ENCODE peak calls at places on chromosomes 13 and 19, in five cellular contexts. I is IMR-90, Z is GM12878, T is K562, S is HCT116. D is an unnamed sample.

GRCh38 chr19:36916991-36917390 is 859 bp downstream of the ZNF568 start:
- DNase-seq in I (peak; percentile 33), Z (no peak), T (no peak), S (no peak), D (no peak)

GRCh38 chr13:76600086-76600485 is 286.1 kb downstream of the KCTD12 start:
- DNase-seq in I (no peak), Z (no peak), T (no peak), S (no peak), D (no peak)

GRCh38 chr19:1070576-1070930 is 3.6 kb downstream of the ARHGAP45 start:
- DNase-seq in I (no peak), Z (no peak), T (no peak), S (no peak), D (no peak)

GRCh38 chr13:85266331-85266730 is 532.9 kb downstream of the SLITRK6 start:
- DNase-seq in I (no peak), Z (no peak), T (no peak), S (no peak), D (no peak)

GRCh38 chr13:61030445-61030844 is 385.2 kb downstream of the PCDH20 start:
- DNase-seq in I (no peak), Z (no peak), T (no peak), S (no peak), D (no peak)

GRCh38 chr19:37332839-37333238 is 38.1 kb upstream of the ZNF527 start:
- DNase-seq in I (no peak), Z (no peak), T (no peak), S (no peak), D (no peak)

GRCh38 chr13:33083054-33083453 is 66.8 kb downstream of the KL start:
- DNase-seq in I (no peak), Z (no peak), T (no peak), S (no peak), D (no peak)

GRCh38 chr19:15551183-15552004 is 43.1 kb downstream of the CYP4F22 start:
- DNase-seq in I (no peak), Z (no peak), T (peak; percentile 56), S (no peak), D (no peak)

GRCh38 chr13:106756446-106756845 is 188.5 kb upstream of the ARGLU1 start:
- DNase-seq in I (no peak), Z (no peak), T (no peak), S (no peak), D (no peak)

GRCh38 chr19:18109731-18110671 is 12.4 kb downstream of the MAST3 start:
- DNase-seq in I (no peak), Z (no peak), T (peak; percentile 71), S (no peak), D (peak; percentile 84)

GRCh38 chr13:67258482-67258881 is 28.3 kb upstream of the PCDH9 start:
- DNase-seq in I (no peak), Z (no peak), T (no peak), S (no peak), D (peak; percentile 36)

GRCh38 chr13:51456510-51456909 is 3.7 kb upstream of the INTS6 start:
- DNase-seq in I (no peak), Z (no peak), T (no peak), S (no peak), D (no peak)

GRCh38 chr19:40139533-40140287 is 49.0 kb upstream of the ZNF780A start:
- DNase-seq in I (peak; percentile 63), Z (no peak), T (peak; percentile 56), S (peak; percentile 48), D (no peak)

GRCh38 chr13:44231786-44232516 is 141.7 kb upstream of the SERP2 start:
- DNase-seq in I (peak; percentile 96), Z (no peak), T (no peak), S (peak; percentile 97), D (peak; percentile 80)

GRCh38 chr19:55113570-55114039 is 3.8 kb downstream of the PPP1R12C start:
- DNase-seq in I (peak; percentile 92), Z (no peak), T (peak; percentile 53), S (no peak), D (no peak)

GRCh38 chr19:46731007-46731501 is 14.1 kb upstream of the PRKD2 start:
- DNase-seq in I (peak; percentile 94), Z (no peak), T (peak; percentile 87), S (no peak), D (no peak)

GRCh38 chr19:57947419-57948134 is at the start of gene ZNF256:
- DNase-seq in I (peak; percentile 93), Z (peak; percentile 69), T (peak; percentile 22), S (no peak), D (peak; percentile 91)

GRCh38 chr19:55519461-55520311 is 17.2 kb downstream of the SBK2 start:
- DNase-seq in I (peak; percentile 98), Z (no peak), T (peak; percentile 41), S (no peak), D (no peak)

GRCh38 chr19:4380254-4380727 is 20.1 kb downstream of the SH3GL1 start:
- DNase-seq in I (no peak), Z (no peak), T (no peak), S (no peak), D (no peak)

GRCh38 chr19:4914736-4915501 is 5.6 kb downstream of the UHRF1 start:
- DNase-seq in I (peak; percentile 69), Z (no peak), T (peak; percentile 67), S (peak; percentile 76), D (no peak)

GRCh38 chr13:112819816-112820215 is 130.0 kb downstream of the ATP11A start:
- DNase-seq in I (no peak), Z (no peak), T (no peak), S (no peak), D (no peak)

GRCh38 chr13:91652389-91652788 is 254.0 kb downstream of the GPC5 start:
- DNase-seq in I (peak; percentile 28), Z (no peak), T (no peak), S (no peak), D (no peak)

GRCh38 chr19:16661480-16662034 is 618 bp downstream of the TMEM38A start:
- DNase-seq in I (no peak), Z (no peak), T (peak; percentile 29), S (no peak), D (peak; percentile 60)

GRCh38 chr13:44972956-44973581 is 16.2 kb downstream of the NUFIP1 start:
- DNase-seq in I (peak; percentile 38), Z (no peak), T (peak; percentile 32), S (peak; percentile 18), D (no peak)

DNA sequence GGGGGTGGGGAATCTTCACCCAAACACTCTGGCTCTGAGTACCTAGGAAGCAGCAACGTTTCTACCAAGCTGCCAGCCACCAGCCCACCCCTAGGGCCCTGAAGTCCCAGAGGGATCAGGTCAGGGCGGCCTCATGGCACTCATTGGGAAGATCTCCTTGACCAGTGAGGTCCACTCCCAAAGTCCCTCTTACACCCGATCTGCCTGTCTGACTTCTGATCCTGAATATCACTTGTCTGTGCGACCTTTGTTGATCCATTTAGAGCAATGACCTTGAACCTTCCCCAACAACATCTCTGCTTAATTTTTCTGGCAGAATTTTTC is 2.1 kb upstream of the GNA15 start:
- DNase-seq in I (no peak), Z (no peak), T (no peak), S (no peak), D (no peak)
- H2AFZ ChIP-seq in I (peak overlapping the region; percentile 61), Z (peak overlapping the region; percentile 73), T (peak overlapping the region; percentile 92), S (no peak overlapping the region), D (no peak overlapping the region)

GRCh38 chr19:45584332-45585157 is at the start of gene OPA3:
- DNase-seq in I (peak; percentile 100), Z (peak; percentile 100), T (peak; percentile 100), S (peak; percentile 100), D (peak; percentile 94)

GRCh38 chr19:45578861-45579260 is 5.7 kb downstream of the OPA3 start:
- DNase-seq in I (no peak), Z (no peak), T (no peak), S (no peak), D (no peak)

GRCh38 chr19:45585158-45585577 is 566 bp upstream of the OPA3 start:
- DNase-seq in I (no peak), Z (no peak), T (no peak), S (no peak), D (no peak)

GRCh38 chr19:45577111-45577905 is 7.3 kb downstream of the OPA3 start:
- DNase-seq in I (peak; percentile 95), Z (no peak), T (peak; percentile 43), S (no peak), D (no peak)

GRCh38 chr19:45581576-45581975 is 3.0 kb downstream of the OPA3 start:
- DNase-seq in I (no peak), Z (no peak), T (no peak), S (no peak), D (no peak)
- TF ChIP-seq POLR2A in I (no peak), Z (no peak), T (no peak), S (no peak), D (no peak)

DNA sequence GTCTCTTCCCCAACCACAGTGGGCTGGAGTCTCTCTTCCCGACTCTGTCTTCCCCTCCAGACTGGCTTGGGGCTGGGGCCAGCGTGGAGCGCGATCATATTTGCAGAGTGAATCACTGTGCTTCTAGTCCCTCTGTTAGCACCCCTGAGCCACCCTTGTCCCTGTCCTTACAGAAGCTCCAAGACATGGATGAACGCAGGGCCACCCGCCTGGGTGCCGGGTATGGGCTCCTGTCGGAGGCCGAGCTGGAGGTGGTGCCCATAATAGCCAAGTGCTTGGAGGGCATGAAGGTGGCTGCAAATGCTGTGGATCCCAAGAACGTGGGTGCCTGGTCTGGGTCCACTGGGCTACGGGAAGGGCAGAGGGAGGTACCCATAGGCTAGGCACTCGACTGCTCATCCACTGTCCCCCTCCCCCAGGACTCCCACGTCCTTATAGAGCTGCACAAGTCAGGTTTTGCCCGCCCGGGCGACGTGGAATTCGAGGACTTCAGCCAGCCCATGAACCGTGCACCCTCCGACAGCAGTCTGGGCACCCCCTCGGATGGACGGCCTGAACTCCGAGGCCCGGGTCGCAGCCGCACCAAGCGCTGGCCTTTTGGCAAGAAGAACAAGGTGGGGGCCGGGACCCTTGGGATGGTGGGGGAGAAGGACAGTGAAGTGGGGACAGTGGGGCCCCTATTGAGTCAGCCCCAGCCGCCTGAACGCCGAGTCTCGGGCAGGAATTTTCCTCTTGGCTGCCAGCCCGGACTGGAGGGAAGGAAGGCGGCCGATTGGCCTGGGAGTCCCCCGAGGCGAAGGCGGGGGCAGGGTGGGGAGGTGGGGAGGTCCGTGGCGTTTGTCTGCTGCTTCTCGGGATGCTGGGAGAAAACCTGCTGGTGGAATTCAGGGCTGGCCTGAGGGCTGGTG is 5.2 kb downstream of the TRIP10 start:
- DNase-seq in I (peak; percentile 87), Z (no peak), T (no peak), S (no peak), D (no peak)
- H2AFZ ChIP-seq in I (peak overlapping the region; percentile 89), Z (no peak overlapping the region), T (no peak overlapping the region), S (no peak overlapping the region), D (no peak overlapping the region)

DNA sequence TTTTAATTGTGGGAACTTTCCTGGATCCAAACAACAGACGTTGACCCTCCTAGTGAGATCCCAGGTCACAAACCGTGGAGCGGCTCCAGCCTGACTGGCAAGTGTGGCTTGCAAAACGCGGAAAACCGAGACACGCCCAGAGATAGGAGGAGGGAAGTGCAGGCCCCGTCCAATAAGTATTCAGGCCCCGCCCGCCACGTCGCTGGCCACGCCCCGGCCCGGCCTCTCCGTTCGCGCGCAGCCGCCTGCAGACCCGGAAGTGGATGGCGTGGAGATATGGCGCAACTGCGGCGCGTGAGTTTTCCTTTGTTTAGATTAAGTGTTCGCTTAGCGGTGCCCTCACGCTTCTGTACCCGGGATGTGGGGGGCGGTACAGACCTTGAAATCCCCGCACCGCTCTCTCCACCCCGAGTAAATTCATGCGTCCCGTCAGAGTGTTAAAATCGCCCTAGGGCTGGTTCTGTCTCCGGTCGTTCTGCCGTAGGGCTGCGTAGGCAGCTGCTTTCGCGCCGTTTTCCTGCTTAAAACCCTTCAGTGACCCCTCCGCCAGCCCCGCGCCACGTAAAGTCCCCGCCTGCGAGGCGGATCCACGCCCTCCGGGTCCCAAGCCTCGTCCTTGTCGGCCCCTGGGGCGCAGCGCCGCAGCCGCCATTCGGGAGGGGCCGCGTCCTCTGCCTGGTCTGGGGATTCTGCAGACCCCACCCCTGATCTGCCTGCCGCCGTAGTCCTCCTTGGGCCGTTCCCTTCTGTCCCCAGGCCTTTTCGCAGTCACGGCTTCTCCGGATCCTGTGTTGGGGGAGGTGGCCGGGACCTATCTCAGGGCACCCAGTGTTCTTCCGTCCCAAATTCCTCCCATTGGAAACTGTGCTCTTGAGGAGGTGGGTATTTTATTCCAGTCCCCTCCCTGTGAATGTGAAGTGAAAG is at the start of gene ZNF766:
- DNase-seq in I (peak; percentile 94), Z (peak; percentile 69), T (peak; percentile 96), S (peak; percentile 81), D (peak; percentile 97)
- TF ChIP-seq POLR2A in I (peak; percentile 85), Z (peak; percentile 91), T (peak; percentile 88), S (peak; percentile 88), D (peak; percentile 89)